ENCODE peak calls at places on chromosome 3, in ten cellular contexts. U is SW 1271, K is NCI-H460, W is mesothelial cell of epicardium, O is neural progenitor cell, B is NCI-H1105 treated with DMSO at 0.1 percent for 48 hours, H is Calu3, G is choroid plexus epithelial cell, R is T-helper 9 cell, V is NCI-H524. N is an unnamed sample.

GRCh38 chr3:159828542-159828943 is 160.1 kb upstream of the IL12A start:
- DNase-seq in U (no peak), V (peak), H (no peak), W (no peak), B (peak), O (peak), R (no peak), K (peak), G (peak), N (no peak)

GRCh38 chr3:124896824-124897526 is 9.8 kb upstream of the ITGB5 start:
- DNase-seq in K (no peak), R (no peak), B (no peak), O (no peak), U (no peak), V (no peak), G (no peak), W (no peak), H (no peak), N (no peak)

GRCh38 chr3:158731938-158732855 is at the start of gene RARRES1:
- DNase-seq in U (no peak), V (no peak), W (peak), O (peak), K (no peak), B (peak), G (peak), R (no peak), H (peak), N (peak)

GRCh38 chr3:150203273-150203672 is 204.8 kb upstream of the TSC22D2 start:
- DNase-seq in B (no peak), U (no peak), H (no peak), V (no peak), R (no peak), K (no peak), G (no peak), W (no peak), O (no peak), N (no peak)

GRCh38 chr3:101963902-101964362 is 114.6 kb downstream of the NFKBIZ start:
- DNase-seq in B (no peak), V (no peak), K (no peak), G (peak), W (no peak), H (no peak), R (no peak), U (no peak), O (no peak), N (no peak)

GRCh38 chr3:40951636-40952035 is 247.7 kb upstream of the CTNNB1 start:
- DNase-seq in R (no peak), B (no peak), O (no peak), G (peak), H (no peak), V (no peak), U (no peak), K (no peak), W (no peak), N (no peak)

GRCh38 chr3:140363801-140364200 is 314.1 kb upstream of the TRIM42 start:
- DNase-seq in V (no peak), G (peak), K (no peak), H (peak), O (no peak), B (peak), R (no peak), U (no peak), W (no peak), N (no peak)

GRCh38 chr3:177464392-177465225 is 267.3 kb upstream of the TBL1XR1 start:
- DNase-seq in U (no peak), K (no peak), H (no peak), B (no peak), G (no peak), R (no peak), V (no peak), W (no peak), O (no peak), N (no peak)

GRCh38 chr3:195102609-195103467 is 168.1 kb downstream of the XXYLT1 start:
- DNase-seq in O (no peak), R (no peak), U (peak), B (no peak), V (no peak), W (no peak), K (peak), G (peak), H (peak), N (no peak)

GRCh38 chr3:139327231-139327630 is 16.6 kb upstream of the MRPS22 start:
- DNase-seq in U (no peak), V (no peak), B (no peak), O (no peak), G (no peak), K (no peak), H (no peak), R (no peak), W (no peak), N (no peak)

GRCh38 chr3:170062068-170062467 is 24.3 kb downstream of the GPR160 start:
- DNase-seq in R (no peak), W (no peak), B (no peak), K (no peak), U (no peak), G (no peak), O (no peak), H (no peak), V (no peak), N (no peak)

GRCh38 chr3:28224430-28224829 is 17.0 kb upstream of the CMC1 start:
- DNase-seq in H (no peak), B (no peak), K (no peak), R (no peak), O (no peak), U (no peak), G (no peak), W (no peak), V (no peak), N (no peak)

GRCh38 chr3:79726795-79727194 is 41.0 kb downstream of the ROBO1 start:
- DNase-seq in O (no peak), B (no peak), W (no peak), G (no peak), V (no peak), U (no peak), K (no peak), R (no peak), H (no peak), N (no peak)

GRCh38 chr3:62229908-62230307 is 143.4 kb downstream of the FEZF2 start:
- DNase-seq in R (no peak), K (peak), O (peak), W (no peak), V (no peak), G (peak), B (no peak), U (no peak), H (no peak), N (no peak)

GRCh38 chr3:115381573-115381912 is 234.5 kb upstream of the ZBTB20 start:
- DNase-seq in R (no peak), H (no peak), V (no peak), U (no peak), B (peak), G (no peak), W (no peak), O (no peak), K (no peak), N (no peak)

GRCh38 chr3:37251993-37252392 is 77.6 kb upstream of the LRRFIP2 start:
- DNase-seq in V (no peak), B (no peak), R (no peak), O (no peak), K (no peak), W (no peak), H (no peak), U (no peak), G (no peak), N (no peak)

GRCh38 chr3:24832878-24833277 is 338.2 kb upstream of the THRB start:
- DNase-seq in G (peak), W (no peak), V (no peak), O (no peak), K (peak), R (no peak), U (no peak), B (no peak), H (no peak), N (no peak)

GRCh38 chr3:43689766-43690399 is 855 bp upstream of the ABHD5 start:
- DNase-seq in H (no peak), B (peak), R (no peak), O (no peak), U (no peak), K (no peak), W (no peak), V (no peak), G (no peak), N (no peak)

GRCh38 chr3:32296251-32297204 is 58.0 kb downstream of the CMTM8 start:
- DNase-seq in B (peak), W (peak), O (peak), V (peak), G (peak), U (no peak), K (peak), R (peak), H (peak), N (peak)

GRCh38 chr3:30277494-30277893 is 328.9 kb upstream of the TGFBR2 start:
- DNase-seq in O (no peak), K (no peak), G (no peak), H (no peak), U (no peak), B (no peak), R (no peak), V (no peak), W (no peak), N (no peak)

GRCh38 chr3:30681276-30682211 is 75.1 kb downstream of the TGFBR2 start:
- DNase-seq in R (no peak), G (peak), O (peak), W (no peak), H (no peak), V (no peak), U (peak), K (no peak), B (no peak), N (no peak)

GRCh38 chr3:196454935-196455334 is 22.7 kb upstream of the UBXN7 start:
- DNase-seq in V (no peak), O (no peak), G (peak), H (no peak), B (no peak), R (no peak), W (no peak), U (no peak), K (no peak), N (no peak)

GRCh38 chr3:117047951-117048705 is 338.5 kb downstream of the TUSC7 start:
- DNase-seq in W (no peak), G (no peak), B (no peak), H (no peak), K (no peak), R (no peak), O (no peak), U (no peak), V (no peak), N (no peak)

GRCh38 chr3:164004205-164004604 is 1074.1 kb downstream of the SI start:
- DNase-seq in B (no peak), U (no peak), K (no peak), V (no peak), O (peak), G (no peak), W (no peak), R (no peak), H (no peak), N (no peak)

GRCh38 chr3:120526011-120526870 is 69.9 kb upstream of the NDUFB4 start:
- DNase-seq in R (no peak), W (no peak), K (no peak), V (no peak), O (no peak), U (no peak), H (no peak), G (no peak), B (peak), N (no peak)

GRCh38 chr3:149816986-149817385 is 4.0 kb downstream of the RNF13 start:
- DNase-seq in W (no peak), H (no peak), U (no peak), B (no peak), G (peak), V (no peak), O (no peak), R (no peak), K (no peak), N (no peak)

GRCh38 chr3:169453256-169454059 is 210.1 kb downstream of the MECOM start:
- DNase-seq in R (no peak), B (peak), G (no peak), K (no peak), V (peak), H (no peak), O (no peak), U (no peak), W (no peak), N (no peak)

GRCh38 chr3:99330924-99331532 is 307.4 kb upstream of the COL8A1 start:
- DNase-seq in G (peak), U (no peak), O (no peak), H (no peak), K (no peak), B (no peak), R (no peak), W (no peak), V (no peak), N (no peak)

GRCh38 chr3:149703474-149703873 is 45.6 kb upstream of the WWTR1 start:
- DNase-seq in H (no peak), K (no peak), U (no peak), W (no peak), G (peak), V (no peak), O (no peak), B (no peak), R (no peak), N (no peak)

GRCh38 chr3:193761969-193762368 is 169.0 kb downstream of the OPA1 start:
- DNase-seq in H (no peak), W (no peak), O (no peak), R (no peak), G (no peak), U (no peak), K (no peak), V (no peak), B (no peak), N (no peak)

GRCh38 chr3:129205109-129205832 is 21.6 kb upstream of the CNBP start:
- DNase-seq in G (no peak), K (no peak), O (no peak), B (no peak), H (no peak), V (no peak), R (no peak), U (no peak), W (no peak), N (no peak)

GRCh38 chr3:63753567-63753966 is 65.5 kb upstream of the C3orf49 start:
- DNase-seq in O (peak), U (no peak), B (no peak), V (no peak), K (peak), G (peak), R (no peak), H (no peak), W (no peak), N (no peak)

GRCh38 chr3:180492047-180492446 is 109.9 kb upstream of the TTC14 start:
- DNase-seq in O (no peak), B (no peak), V (no peak), R (no peak), W (no peak), G (no peak), K (no peak), H (no peak), U (no peak), N (no peak)

GRCh38 chr3:47429476-47430270 is 46.1 kb downstream of the SCAP start:
- DNase-seq in K (no peak), U (no peak), W (no peak), B (no peak), G (no peak), H (no peak), O (no peak), R (no peak), V (no peak), N (no peak)

GRCh38 chr3:65348596-65348995 is 660.8 kb upstream of the ADAMTS9 start:
- DNase-seq in W (no peak), K (no peak), B (no peak), U (no peak), H (no peak), O (no peak), V (no peak), R (no peak), G (peak), N (no peak)

GRCh38 chr3:72969766-72970165 is 26.8 kb upstream of the PPP4R2 start:
- DNase-seq in R (no peak), U (no peak), B (no peak), K (no peak), H (no peak), G (peak), O (no peak), V (no peak), W (no peak), N (no peak)

N was measured in T-cell.